ENCODE peak calls at places on chromosomes 3 and 15, in seven cellular contexts. A, I, J, R, H, X and L are unnamed samples.
A peak's percentile ranks its signal among the peaks of the same experiment; 100 is the strongest.

GRCh38 chr3:124773351-124774304 is 43.4 kb downstream of the UMPS start:
- DNase-seq in A (peak; percentile 62), I (no peak), J (no peak), R (no peak), H (no peak), X (no peak), L (no peak)

GRCh38 chr3:106257172-106257571 is 388.4 kb upstream of the CBLB start:
- DNase-seq in A (peak; percentile 60), I (no peak), J (no peak), R (no peak), H (no peak), X (no peak), L (no peak)

GRCh38 chr3:50297384-50297775 is 1.8 kb downstream of the HYAL3 start:
- DNase-seq in A (peak; percentile 5), I (no peak), J (no peak), R (no peak), H (no peak), X (no peak), L (no peak)

GRCh38 chr3:194322701-194323174 is 28.4 kb downstream of the CPN2 start:
- DNase-seq in A (no peak), I (no peak), J (peak; percentile 67), R (no peak), H (no peak), X (no peak), L (peak; percentile 55)

GRCh38 chr15:90716317-90716975 is 700 bp upstream of the BLM start:
- DNase-seq in A (no peak), I (peak; percentile 3), J (no peak), R (no peak), H (no peak), X (no peak), L (peak; percentile 5)

GRCh38 chr3:170117134-170117533 is 64.4 kb downstream of the PHC3 start:
- DNase-seq in A (no peak), I (no peak), J (no peak), R (no peak), H (no peak), X (no peak), L (no peak)

GRCh38 chr3:10764314-10765051 is 51.5 kb upstream of the SLC6A11 start:
- DNase-seq in A (no peak), I (peak; percentile 78), J (no peak), R (no peak), H (peak; percentile 68), X (no peak), L (no peak)

GRCh38 chr3:140553591-140553990 is 124.3 kb upstream of the TRIM42 start:
- DNase-seq in A (no peak), I (no peak), J (no peak), R (no peak), H (no peak), X (no peak), L (no peak)

GRCh38 chr3:45994661-45995369 is 809 bp downstream of the FYCO1 start:
- DNase-seq in A (peak; percentile 64), I (peak; percentile 29), J (no peak), R (peak; percentile 44), H (peak; percentile 71), X (peak; percentile 60), L (no peak)

GRCh38 chr3:86788371-86788770 is 202.6 kb downstream of the VGLL3 start:
- DNase-seq in A (no peak), I (no peak), J (no peak), R (no peak), H (no peak), X (no peak), L (no peak)

GRCh38 chr3:25441234-25441856 is 13.3 kb downstream of the RARB start:
- DNase-seq in A (peak; percentile 12), I (no peak), J (no peak), R (no peak), H (no peak), X (no peak), L (no peak)

GRCh38 chr3:94413721-94414106 is 350.9 kb downstream of the NSUN3 start:
- DNase-seq in A (no peak), I (no peak), J (peak; percentile 58), R (no peak), H (no peak), X (no peak), L (peak; percentile 88)

GRCh38 chr15:100734606-100735005 is 132.2 kb downstream of the ASB7 start:
- DNase-seq in A (no peak), I (no peak), J (no peak), R (no peak), H (no peak), X (no peak), L (no peak)

GRCh38 chr3:29140706-29141105 is 140.2 kb upstream of the RBMS3 start:
- DNase-seq in A (no peak), I (peak; percentile 50), J (no peak), R (no peak), H (peak; percentile 8), X (no peak), L (peak; percentile 36)

GRCh38 chr15:27744651-27745050 is 354.5 kb downstream of the OCA2 start:
- DNase-seq in A (no peak), I (no peak), J (no peak), R (no peak), H (no peak), X (no peak), L (peak; percentile 20)

GRCh38 chr15:64067564-64068030 is 21.3 kb upstream of the DAPK2 start:
- DNase-seq in A (peak; percentile 73), I (peak; percentile 65), J (no peak), R (peak; percentile 36), H (peak; percentile 61), X (peak; percentile 28), L (peak; percentile 44)

GRCh38 chr3:14491396-14492190 is 48.5 kb downstream of the GRIP2 start:
- DNase-seq in A (no peak), I (no peak), J (no peak), R (no peak), H (no peak), X (no peak), L (no peak)

GRCh38 chr15:57732526-57733331 is 26.2 kb downstream of the POLR2M start:
- DNase-seq in A (peak; percentile 47), I (peak; percentile 71), J (no peak), R (no peak), H (peak; percentile 15), X (no peak), L (peak; percentile 50)

GRCh38 chr3:125310623-125311076 is 64.5 kb downstream of the ZNF148 start:
- DNase-seq in A (peak; percentile 13), I (no peak), J (no peak), R (peak; percentile 8), H (peak; percentile 4), X (peak; percentile 13), L (no peak)

GRCh38 chr3:171974986-171975837 is 64.2 kb upstream of the FNDC3B start:
- DNase-seq in A (peak; percentile 11), I (no peak), J (no peak), R (no peak), H (no peak), X (no peak), L (peak; percentile 92)

GRCh38 chr3:152051501-152052404 is 178.3 kb downstream of the SUCNR1 start:
- DNase-seq in A (peak; percentile 36), I (no peak), J (no peak), R (no peak), H (no peak), X (no peak), L (peak; percentile 69)

GRCh38 chr15:64095795-64096485 is at the start of gene SNX1:
- DNase-seq in A (peak; percentile 96), I (peak; percentile 95), J (peak; percentile 80), R (peak; percentile 95), H (peak; percentile 96), X (peak; percentile 96), L (peak; percentile 94)

GRCh38 chr3:139520028-139520737 is 19.4 kb downstream of the RBP1 start:
- DNase-seq in A (peak; percentile 46), I (peak; percentile 63), J (no peak), R (no peak), H (no peak), X (no peak), L (peak; percentile 38)

GRCh38 chr3:36164400-36164799 is 215.9 kb upstream of the STAC start:
- DNase-seq in A (no peak), I (no peak), J (no peak), R (no peak), H (no peak), X (no peak), L (no peak)

GRCh38 chr3:131856171-131856570 is 178.6 kb downstream of the CPNE4 start:
- DNase-seq in A (no peak), I (no peak), J (no peak), R (no peak), H (no peak), X (no peak), L (no peak)

GRCh38 chr15:60840306-60840702 is 361.4 kb upstream of the ICE2 start:
- DNase-seq in A (no peak), I (no peak), J (no peak), R (no peak), H (no peak), X (peak; percentile 9), L (peak; percentile 49)

GRCh38 chr15:67838789-67839332 is 984 bp downstream of the RNU6-1 start:
- DNase-seq in A (no peak), I (peak; percentile 65), J (no peak), R (no peak), H (peak; percentile 50), X (no peak), L (no peak)

GRCh38 chr15:88621789-88622604 is 857 bp downstream of the AEN start:
- DNase-seq in A (peak; percentile 73), I (no peak), J (no peak), R (no peak), H (no peak), X (peak; percentile 22), L (peak; percentile 67)

GRCh38 chr3:158570999-158571702 is at the start of gene MLF1:
- DNase-seq in A (peak; percentile 63), I (peak; percentile 93), J (peak; percentile 87), R (peak; percentile 66), H (peak; percentile 92), X (peak; percentile 69), L (peak; percentile 93)

GRCh38 chr15:88393719-88394519 is 73.3 kb downstream of the MRPL46 start:
- DNase-seq in A (no peak), I (no peak), J (no peak), R (no peak), H (no peak), X (no peak), L (no peak)